ENCODE peak calls at places on chromosomes 11 and 22, in four cellular contexts. K, R, U and G are unnamed samples.
A peak's percentile ranks its signal among the peaks of the same experiment; 100 is the strongest.

GRCh38 chr22:23815781-23816551 is 22.8 kb downstream of the DERL3 start:
- DNase-seq in R (no peak), K (no peak), U (no peak), G (no peak)

GRCh38 chr22:46854125-46854870 is 91.8 kb downstream of the TBC1D22A start:
- DNase-seq in K (no peak), R (peak; percentile 70), U (no peak), G (peak; percentile 62)

GRCh38 chr11:23605001-23605400 is 744.7 kb upstream of the CCDC179 start:
- DNase-seq in U (no peak), K (no peak), R (peak; percentile 31), G (no peak)

GRCh38 chr22:20013382-20013871 is 3.2 kb downstream of the ARVCF start:
- DNase-seq in R (peak; percentile 61), U (no peak), K (peak; percentile 78), G (peak; percentile 78)

GRCh38 chr22:47902646-47903180 is 1140.3 kb downstream of the TBC1D22A start:
- DNase-seq in K (no peak), U (no peak), R (no peak), G (no peak)

GRCh38 chr11:120690406-120690805 is 178.9 kb downstream of the GRIK4 start:
- DNase-seq in K (no peak), U (no peak), R (no peak), G (no peak)

GRCh38 chr11:131349368-131350086 is 20.9 kb upstream of the NTM start:
- DNase-seq in R (no peak), U (no peak), K (no peak), G (no peak)

GRCh38 chr11:60978546-60979380 is 7.3 kb downstream of the CD6 start:
- DNase-seq in R (no peak), U (no peak), K (no peak), G (no peak)

GRCh38 chr11:22567759-22568158 is 57.9 kb downstream of the FANCF start:
- DNase-seq in K (no peak), U (no peak), R (no peak), G (no peak)

GRCh38 chr22:30250713-30251267 is 4.2 kb upstream of the LIF start:
- DNase-seq in K (no peak), R (peak; percentile 57), U (no peak), G (no peak)

GRCh38 chr11:10348650-10349280 is 43.9 kb downstream of the ADM start:
- DNase-seq in K (no peak), R (peak; percentile 74), U (no peak), G (no peak)

GRCh38 chr11:61963016-61963281 is 4.5 kb downstream of the FTH1 start:
- DNase-seq in R (no peak), K (no peak), U (no peak), G (no peak)

GRCh38 chr11:102197759-102198158 is 87.5 kb downstream of the YAP1 start:
- DNase-seq in K (no peak), R (no peak), U (no peak), G (peak; percentile 35)

GRCh38 chr11:11821899-11822298 is 19.9 kb upstream of the USP47 start:
- DNase-seq in K (no peak), U (no peak), R (no peak), G (no peak)